ENCODE peak calls at places on chromosomes 1 and 21, in four cellular contexts. One of them, this sample, is unnamed.

GRCh38 chr1:178086294-178087255 is 7.3 kb upstream of the RASAL2 start:
- DNase-seq in PC-3: no peak
- DNase-seq in fibroblast of lung: peak; percentile 34
- DNase-seq in GM23248: peak; percentile 80
- DNase-seq in this sample: no peak

GRCh38 chr1:172005856-172006255 is 164.6 kb downstream of the DNM3 start:
- DNase-seq in PC-3: peak; percentile 78
- DNase-seq in fibroblast of lung: no peak
- DNase-seq in GM23248: peak; percentile 48
- DNase-seq in this sample: no peak

GRCh38 chr1:36628804-36629203 is 146.1 kb upstream of the CSF3R start:
- DNase-seq in PC-3: no peak
- DNase-seq in fibroblast of lung: no peak
- DNase-seq in GM23248: no peak
- DNase-seq in this sample: no peak

GRCh38 chr1:47617381-47618221 is 179.8 kb downstream of the FOXD2 start:
- DNase-seq in PC-3: no peak
- DNase-seq in fibroblast of lung: no peak
- DNase-seq in GM23248: no peak
- DNase-seq in this sample: no peak

GRCh38 chr1:164668451-164668850 is 109.5 kb downstream of the PBX1 start:
- DNase-seq in PC-3: no peak
- DNase-seq in fibroblast of lung: no peak
- DNase-seq in GM23248: no peak
- DNase-seq in this sample: no peak

GRCh38 chr1:26705788-26706237 is 10.0 kb downstream of the ARID1A start:
- DNase-seq in PC-3: peak; percentile 98
- DNase-seq in fibroblast of lung: peak; percentile 80
- DNase-seq in GM23248: peak; percentile 83
- DNase-seq in this sample: no peak

GRCh38 chr1:109767596-109768334 is 4.0 kb upstream of the EPS8L3 start:
- DNase-seq in PC-3: no peak
- DNase-seq in fibroblast of lung: no peak
- DNase-seq in GM23248: no peak
- DNase-seq in this sample: no peak

GRCh38 chr1:17777818-17778217 is 22.7 kb downstream of the ACTL8 start:
- DNase-seq in PC-3: no peak
- DNase-seq in fibroblast of lung: no peak
- DNase-seq in GM23248: no peak
- DNase-seq in this sample: no peak

GRCh38 chr1:232016636-232017035 is 390.0 kb downstream of the DISC1 start:
- DNase-seq in PC-3: no peak
- DNase-seq in fibroblast of lung: peak; percentile 55
- DNase-seq in GM23248: no peak
- DNase-seq in this sample: no peak

GRCh38 chr1:160637821-160638539 is 8.9 kb downstream of the SLAMF1 start:
- DNase-seq in PC-3: no peak
- DNase-seq in fibroblast of lung: no peak
- DNase-seq in GM23248: no peak
- DNase-seq in this sample: no peak

GRCh38 chr1:224014328-224014649 is 99.6 kb upstream of the FBXO28 start:
- DNase-seq in PC-3: no peak
- DNase-seq in fibroblast of lung: no peak
- DNase-seq in GM23248: no peak
- DNase-seq in this sample: no peak

GRCh38 chr1:43121251-43121650 is 50.8 kb downstream of the EBNA1BP2 start:
- DNase-seq in PC-3: peak; percentile 69
- DNase-seq in fibroblast of lung: no peak
- DNase-seq in GM23248: no peak
- DNase-seq in this sample: peak; percentile 35

GRCh38 chr1:237684236-237684635 is 206.5 kb downstream of the ZP4 start:
- DNase-seq in PC-3: peak; percentile 24
- DNase-seq in fibroblast of lung: peak; percentile 43
- DNase-seq in GM23248: no peak
- DNase-seq in this sample: no peak

GRCh38 chr1:209046935-209047334 is 536.6 kb upstream of the CAMK1G start:
- DNase-seq in PC-3: no peak
- DNase-seq in fibroblast of lung: no peak
- DNase-seq in GM23248: no peak
- DNase-seq in this sample: no peak

GRCh38 chr1:55696891-55697290 is 481.7 kb upstream of the USP24 start:
- DNase-seq in PC-3: no peak
- DNase-seq in fibroblast of lung: no peak
- DNase-seq in GM23248: peak; percentile 32
- DNase-seq in this sample: no peak

GRCh38 chr1:116518400-116518799 is 52.4 kb downstream of the CD58 start:
- DNase-seq in PC-3: no peak
- DNase-seq in fibroblast of lung: no peak
- DNase-seq in GM23248: no peak
- DNase-seq in this sample: no peak

GRCh38 chr21:32965281-32965680 is 60.5 kb upstream of the OLIG2 start:
- DNase-seq in PC-3: no peak
- DNase-seq in fibroblast of lung: no peak
- DNase-seq in GM23248: no peak
- DNase-seq in this sample: no peak

GRCh38 chr1:209805341-209805781 is 581 bp downstream of the IRF6 start:
- DNase-seq in PC-3: peak; percentile 34
- DNase-seq in fibroblast of lung: no peak
- DNase-seq in GM23248: no peak
- DNase-seq in this sample: no peak

GRCh38 chr1:100463809-100464424 is 74.0 kb upstream of the GPR88 start:
- DNase-seq in PC-3: peak; percentile 70
- DNase-seq in fibroblast of lung: peak; percentile 72
- DNase-seq in GM23248: peak; percentile 83
- DNase-seq in this sample: no peak

GRCh38 chr1:2382621-2383361 is 8.6 kb downstream of the MORN1 start:
- DNase-seq in PC-3: peak; percentile 72
- DNase-seq in fibroblast of lung: peak; percentile 25
- DNase-seq in GM23248: peak; percentile 64
- DNase-seq in this sample: no peak

GRCh38 chr1:154342836-154343472 is 17.6 kb downstream of the ATP8B2 start:
- DNase-seq in PC-3: no peak
- DNase-seq in fibroblast of lung: no peak
- DNase-seq in GM23248: no peak
- DNase-seq in this sample: no peak

GRCh38 chr1:246306415-246307037 is 200.6 kb downstream of the SMYD3 start:
- DNase-seq in PC-3: no peak
- DNase-seq in fibroblast of lung: peak; percentile 31
- DNase-seq in GM23248: peak; percentile 22
- DNase-seq in this sample: no peak

GRCh38 chr1:215003686-215004085 is 78.9 kb upstream of the KCNK2 start:
- DNase-seq in PC-3: no peak
- DNase-seq in fibroblast of lung: no peak
- DNase-seq in GM23248: no peak
- DNase-seq in this sample: no peak

GRCh38 chr1:221794925-221795324 is 53.0 kb upstream of the DUSP10 start:
- DNase-seq in PC-3: no peak
- DNase-seq in fibroblast of lung: no peak
- DNase-seq in GM23248: no peak
- DNase-seq in this sample: no peak

GRCh38 chr1:25816112-25816718 is 3.5 kb upstream of the MTFR1L start:
- DNase-seq in PC-3: no peak
- DNase-seq in fibroblast of lung: no peak
- DNase-seq in GM23248: no peak
- DNase-seq in this sample: no peak

GRCh38 chr21:42652527-42653491 is 612 bp upstream of the PDE9A start:
- DNase-seq in PC-3: peak; percentile 41
- DNase-seq in fibroblast of lung: peak; percentile 39
- DNase-seq in GM23248: peak; percentile 50
- DNase-seq in this sample: no peak

GRCh38 chr1:59742526-59742925 is 72.2 kb upstream of the HOOK1 start:
- DNase-seq in PC-3: no peak
- DNase-seq in fibroblast of lung: no peak
- DNase-seq in GM23248: no peak
- DNase-seq in this sample: no peak

GRCh38 chr1:233614743-233615521 is 1.0 kb downstream of the KCNK1 start:
- DNase-seq in PC-3: peak; percentile 61
- DNase-seq in fibroblast of lung: no peak
- DNase-seq in GM23248: peak; percentile 18
- DNase-seq in this sample: no peak

GRCh38 chr1:100188617-100189016 is 10.6 kb upstream of the LRRC39 start:
- DNase-seq in PC-3: no peak
- DNase-seq in fibroblast of lung: peak; percentile 81
- DNase-seq in GM23248: peak; percentile 65
- DNase-seq in this sample: no peak

GRCh38 chr21:42027804-42028753 is 17.9 kb upstream of the ZBTB21 start:
- DNase-seq in PC-3: no peak
- DNase-seq in fibroblast of lung: no peak
- DNase-seq in GM23248: peak; percentile 25
- DNase-seq in this sample: no peak

GRCh38 chr1:119962296-119962968 is 66.1 kb upstream of the ADAM30 start:
- DNase-seq in PC-3: no peak
- DNase-seq in fibroblast of lung: peak; percentile 34
- DNase-seq in GM23248: no peak
- DNase-seq in this sample: no peak

GRCh38 chr1:15214507-15214906 is 32.5 kb upstream of the FHAD1 start:
- DNase-seq in PC-3: no peak
- DNase-seq in fibroblast of lung: peak; percentile 70
- DNase-seq in GM23248: peak; percentile 44
- DNase-seq in this sample: no peak

GRCh38 chr1:46747683-46748288 is 28.9 kb upstream of the EFCAB14 start:
- DNase-seq in PC-3: peak; percentile 78
- DNase-seq in fibroblast of lung: peak; percentile 31
- DNase-seq in GM23248: peak; percentile 75
- DNase-seq in this sample: no peak

GRCh38 chr1:70443739-70444138 is 32.7 kb downstream of the CTH start:
- DNase-seq in PC-3: no peak
- DNase-seq in fibroblast of lung: no peak
- DNase-seq in GM23248: no peak
- DNase-seq in this sample: no peak

GRCh38 chr1:165852896-165853295 is 25.5 kb downstream of the UCK2 start:
- DNase-seq in PC-3: no peak
- DNase-seq in fibroblast of lung: no peak
- DNase-seq in GM23248: no peak
- DNase-seq in this sample: no peak
- H3K4me1 ChIP-seq in PC-3: peaks cover 14% of the 10 kb centered on the region
- H3K4me1 ChIP-seq in fibroblast of lung: peaks cover 21% of the 10 kb centered on the region
- H3K4me1 ChIP-seq in GM23248: peaks cover 65% of the 10 kb centered on the region
- H3K4me1 ChIP-seq in this sample: peaks cover 34% of the 10 kb centered on the region

GRCh38 chr1:216682694-216683243 is 40.5 kb downstream of the ESRRG start:
- DNase-seq in PC-3: no peak
- DNase-seq in fibroblast of lung: no peak
- DNase-seq in GM23248: no peak
- DNase-seq in this sample: no peak
- TF ChIP-seq EZH2 in PC-3: no peak
- TF ChIP-seq EZH2 in fibroblast of lung: no peak
- TF ChIP-seq EZH2 in GM23248: no peak
- TF ChIP-seq EZH2 in this sample: no peak

GRCh38 chr1:190663962-190664361 is 186.3 kb upstream of the BRINP3 start:
- DNase-seq in PC-3: no peak
- DNase-seq in fibroblast of lung: no peak
- DNase-seq in GM23248: no peak
- DNase-seq in this sample: no peak
- H2AFZ ChIP-seq in PC-3: no peak overlapping the region
- H2AFZ ChIP-seq in fibroblast of lung: no peak overlapping the region
- H2AFZ ChIP-seq in GM23248: no peak overlapping the region
- H2AFZ ChIP-seq in this sample: no peak overlapping the region

GRCh38 chr1:13762642-13763041 is 62.7 kb downstream of the PRDM2 start:
- DNase-seq in PC-3: no peak
- DNase-seq in fibroblast of lung: no peak
- DNase-seq in GM23248: no peak
- DNase-seq in this sample: no peak

GRCh38 chr1:13761883-13762282 is 61.9 kb downstream of the PRDM2 start:
- DNase-seq in PC-3: no peak
- DNase-seq in fibroblast of lung: no peak
- DNase-seq in GM23248: no peak
- DNase-seq in this sample: no peak

GRCh38 chr1:13759072-13759471 is 59.1 kb downstream of the PRDM2 start:
- DNase-seq in PC-3: peak; percentile 95
- DNase-seq in fibroblast of lung: no peak
- DNase-seq in GM23248: no peak
- DNase-seq in this sample: no peak

GRCh38 chr1:13760921-13761320 is 60.9 kb downstream of the PRDM2 start:
- DNase-seq in PC-3: peak; percentile 41
- DNase-seq in fibroblast of lung: no peak
- DNase-seq in GM23248: no peak
- DNase-seq in this sample: no peak

DNA sequence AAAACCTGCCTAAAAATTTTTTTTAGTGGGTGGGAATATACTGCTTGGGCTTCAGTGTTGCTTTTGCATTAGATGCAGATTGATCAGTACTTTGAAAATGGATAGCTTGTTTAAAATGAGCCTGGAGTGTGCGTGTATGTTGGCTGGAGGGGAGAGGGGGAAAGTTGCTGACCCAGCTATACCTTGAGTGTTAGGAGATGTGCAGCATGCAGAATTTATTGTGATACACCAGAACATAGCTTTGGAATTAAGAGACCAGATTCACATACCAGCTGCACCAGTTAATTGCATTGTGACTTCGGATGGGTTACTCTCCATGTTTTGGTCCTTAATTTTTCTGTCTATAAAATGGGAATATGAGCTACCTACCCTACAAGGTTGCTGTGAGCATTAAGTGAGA is 60.4 kb downstream of the PRDM2 start:
- DNase-seq in PC-3: no peak
- DNase-seq in fibroblast of lung: no peak
- DNase-seq in GM23248: no peak
- DNase-seq in this sample: no peak
- H3K4me1 ChIP-seq in PC-3: peaks cover 50% of the 10 kb centered on the region
- H3K4me1 ChIP-seq in fibroblast of lung: peaks cover 5% of the 10 kb centered on the region
- H3K4me1 ChIP-seq in GM23248: peaks cover 46% of the 10 kb centered on the region
- H3K4me1 ChIP-seq in this sample: peaks cover 51% of the 10 kb centered on the region

GRCh38 chr1:10687142-10687715 is 109.2 kb downstream of the CASZ1 start:
- DNase-seq in PC-3: no peak
- DNase-seq in fibroblast of lung: no peak
- DNase-seq in GM23248: no peak
- DNase-seq in this sample: no peak

GRCh38 chr1:10686404-10687040 is 109.9 kb downstream of the CASZ1 start:
- DNase-seq in PC-3: peak; percentile 77
- DNase-seq in fibroblast of lung: no peak
- DNase-seq in GM23248: no peak
- DNase-seq in this sample: no peak

GRCh38 chr1:10687782-10688408 is 108.6 kb downstream of the CASZ1 start:
- DNase-seq in PC-3: no peak
- DNase-seq in fibroblast of lung: peak; percentile 12
- DNase-seq in GM23248: peak; percentile 53
- DNase-seq in this sample: no peak

GRCh38 chr1:10685851-10686403 is 110.5 kb downstream of the CASZ1 start:
- DNase-seq in PC-3: peak; percentile 67
- DNase-seq in fibroblast of lung: peak; percentile 21
- DNase-seq in GM23248: peak; percentile 30
- DNase-seq in this sample: no peak

GRCh38 chr1:10685196-10685850 is 111.1 kb downstream of the CASZ1 start:
- DNase-seq in PC-3: no peak
- DNase-seq in fibroblast of lung: no peak
- DNase-seq in GM23248: no peak
- DNase-seq in this sample: no peak
- TF ChIP-seq EZH2 in PC-3: no peak
- TF ChIP-seq EZH2 in fibroblast of lung: no peak
- TF ChIP-seq EZH2 in GM23248: no peak
- TF ChIP-seq EZH2 in this sample: no peak

This sample was measured in keratinocyte.